ENCODE peak calls at places on chromosomes 11 and 22, in five cellular contexts. G, T, O, J and V are unnamed samples.

GRCh38 chr11:66886671-66887221 is 29.9 kb downstream of the LRFN4 start:
- DNase-seq in O (no peak), T (peak; percentile 59), G (no peak), J (no peak), V (no peak)

GRCh38 chr11:130156108-130157022 is 3.2 kb upstream of the ST14 start:
- DNase-seq in T (peak; percentile 29), G (no peak), J (no peak), O (no peak), V (no peak)

GRCh38 chr11:69003301-69003865 is 9.7 kb downstream of the MRGPRF start:
- DNase-seq in T (no peak), J (no peak), O (no peak), G (no peak), V (no peak)

GRCh38 chr22:30471616-30472318 is at the start of gene SEC14L3:
- DNase-seq in O (no peak), G (peak; percentile 15), J (no peak), T (no peak), V (peak; percentile 89)

GRCh38 chr11:69383372-69383771 is 89.4 kb downstream of the MYEOV start:
- DNase-seq in G (no peak), T (no peak), O (no peak), J (no peak), V (no peak)

GRCh38 chr11:99368579-99368978 is 347.8 kb downstream of the CNTN5 start:
- DNase-seq in G (no peak), O (no peak), T (peak; percentile 20), J (no peak), V (no peak)

GRCh38 chr11:40328890-40329617 is 1130.4 kb downstream of the LRRC4C start:
- DNase-seq in T (peak; percentile 99), O (peak; percentile 100), J (no peak), G (peak; percentile 60), V (peak; percentile 47)

GRCh38 chr11:118975771-118976709 is 4.5 kb downstream of the FOXR1 start:
- DNase-seq in G (peak; percentile 19), T (no peak), O (no peak), J (no peak), V (no peak)

GRCh38 chr11:68574308-68574707 is 110.0 kb upstream of the GAL start:
- DNase-seq in O (no peak), J (no peak), G (no peak), T (peak; percentile 63), V (no peak)

GRCh38 chr11:31640611-31641010 is 131.0 kb downstream of the ELP4 start:
- DNase-seq in G (peak; percentile 19), O (no peak), T (no peak), J (no peak), V (peak; percentile 50)

GRCh38 chr11:55719608-55720160 is 53.6 kb upstream of the OR5D13 start:
- DNase-seq in O (no peak), G (no peak), J (no peak), T (no peak), V (no peak)

GRCh38 chr11:15006139-15006759 is 34.1 kb upstream of the CALCA start:
- DNase-seq in G (no peak), O (no peak), T (peak; percentile 75), J (no peak), V (no peak)

GRCh38 chr11:76321820-76322524 is 59.0 kb downstream of the THAP12 start:
- DNase-seq in G (peak; percentile 83), T (no peak), J (no peak), O (no peak), V (no peak)

GRCh38 chr11:106088896-106089295 is 11.4 kb downstream of the AASDHPPT start:
- DNase-seq in T (peak; percentile 37), O (no peak), J (no peak), G (no peak), V (no peak)

GRCh38 chr11:36953986-36954385 is 355.9 kb upstream of the RAG2 start:
- DNase-seq in T (peak; percentile 10), J (no peak), O (no peak), G (no peak), V (no peak)

GRCh38 chr11:12248330-12248729 is 129.0 kb upstream of the PARVA start:
- DNase-seq in O (no peak), J (peak; percentile 64), G (peak; percentile 99), T (no peak), V (peak; percentile 87)

GRCh38 chr11:2397005-2397404 is 3.5 kb upstream of the TSSC4 start:
- DNase-seq in J (no peak), T (no peak), O (no peak), G (no peak), V (no peak)

GRCh38 chr11:11078344-11078743 is 220.5 kb upstream of the ZBED5 start:
- DNase-seq in O (no peak), T (peak; percentile 31), G (no peak), J (no peak), V (no peak)

GRCh38 chr11:112128483-112129121 is 35.3 kb downstream of the IL18 start:
- DNase-seq in O (peak; percentile 10), G (peak; percentile 43), T (peak; percentile 87), J (no peak), V (no peak)

GRCh38 chr11:117623831-117624271 is 173.2 kb downstream of the DSCAML1 start:
- DNase-seq in J (no peak), O (no peak), T (no peak), G (no peak), V (no peak)

GRCh38 chr22:26798433-26799065 is 141.2 kb downstream of the MIAT start:
- DNase-seq in J (no peak), G (no peak), T (no peak), O (no peak), V (no peak)

GRCh38 chr22:16838073-16838472 is 12.9 kb upstream of the XKR3 start:
- DNase-seq in T (no peak), G (no peak), J (no peak), O (no peak), V (no peak)

GRCh38 chr11:128830290-128830813 is 36.7 kb downstream of the KCNJ1 start:
- DNase-seq in G (no peak), J (no peak), T (no peak), O (no peak), V (no peak)